ENCODE peak calls at places on chromosomes 6 and 20, in four cellular contexts. P is dorsolateral prefrontal cortex, C is ovary, A is GM13977. Q is an unnamed sample.

GRCh38 chr20:61736751-61737310 is 328.9 kb downstream of the TAF4 start:
- DNase-seq in C (no peak), A (no peak), P (no peak), Q (no peak)

GRCh38 chr20:52244702-52245101 is 53.1 kb upstream of the ZFP64 start:
- DNase-seq in C (no peak), A (no peak), P (no peak), Q (no peak)

GRCh38 chr6:95185874-95186273 is 391.5 kb upstream of the MANEA start:
- DNase-seq in A (no peak), P (no peak), C (no peak), Q (no peak)

GRCh38 chr6:20409427-20409971 is 7.8 kb downstream of the E2F3 start:
- DNase-seq in A (peak), P (no peak), C (no peak), Q (no peak)

GRCh38 chr6:37965964-37966676 is 146.6 kb downstream of the ZFAND3 start:
- DNase-seq in P (no peak), A (no peak), C (no peak), Q (no peak)

GRCh38 chr6:21873562-21873961 is 280.0 kb downstream of the SOX4 start:
- DNase-seq in P (no peak), A (no peak), C (peak), Q (no peak)

GRCh38 chr20:44724423-44725091 is 9.4 kb downstream of the CCN5 start:
- DNase-seq in P (no peak), C (no peak), A (no peak), Q (no peak)

GRCh38 chr20:59603727-59604608 is at the start of gene PHACTR3:
- DNase-seq in A (no peak), C (no peak), P (peak), Q (no peak)

GRCh38 chr6:135180458-135181332 is at the start of gene MYB:
- DNase-seq in C (no peak), A (peak), P (no peak), Q (no peak)

GRCh38 chr6:166078294-166078693 is 89.4 kb downstream of the TBXT start:
- DNase-seq in C (no peak), A (no peak), P (no peak), Q (no peak)

GRCh38 chr6:140071115-140071514 is 696.7 kb upstream of the CITED2 start:
- DNase-seq in P (no peak), C (no peak), A (no peak), Q (no peak)

GRCh38 chr20:34473262-34473883 is 42.8 kb upstream of the DYNLRB1 start:
- DNase-seq in P (peak), C (peak), A (peak), Q (no peak)

GRCh38 chr6:49565855-49566254 is 15.4 kb downstream of the C6orf141 start:
- DNase-seq in A (no peak), C (peak), P (no peak), Q (no peak)

GRCh38 chr6:46325561-46326525 is 155.1 kb upstream of the ENPP5 start:
- DNase-seq in P (peak), A (no peak), C (peak), Q (no peak)

GRCh38 chr20:19944772-19945459 is 72.2 kb upstream of the NAA20 start:
- DNase-seq in P (no peak), C (no peak), A (peak), Q (no peak)

GRCh38 chr20:409697-410559 is 1.8 kb downstream of the RBCK1 start:
- DNase-seq in A (no peak), C (no peak), P (no peak), Q (no peak)

GRCh38 chr6:34912715-34913464 is 23.8 kb downstream of the ANKS1A start:
- DNase-seq in A (peak), C (no peak), P (no peak), Q (no peak)

GRCh38 chr6:43517503-43518357 is 841 bp downstream of the POLR1C start:
- DNase-seq in C (no peak), P (no peak), A (no peak), Q (no peak)

GRCh38 chr6:140602843-140603242 is 1228.4 kb upstream of the CITED2 start:
- DNase-seq in C (no peak), P (no peak), A (no peak), Q (no peak)

GRCh38 chr20:57243480-57244220 is 22.8 kb downstream of the BMP7 start:
- DNase-seq in A (no peak), P (no peak), C (no peak), Q (no peak)

GRCh38 chr6:107647439-107647948 is 157.6 kb downstream of the SOBP start:
- DNase-seq in A (no peak), P (no peak), C (no peak), Q (no peak)

GRCh38 chr20:59600472-59600871 is 3.9 kb upstream of the PHACTR3 start:
- DNase-seq in C (no peak), A (no peak), P (no peak), Q (no peak)

GRCh38 chr6:150667977-150668716 is 68.5 kb downstream of the PLEKHG1 start:
- DNase-seq in A (no peak), P (peak), C (peak), Q (no peak)
- TF ChIP-seq CTCF in A (no peak), P (no peak), C (no peak), Q (peak)

DNA sequence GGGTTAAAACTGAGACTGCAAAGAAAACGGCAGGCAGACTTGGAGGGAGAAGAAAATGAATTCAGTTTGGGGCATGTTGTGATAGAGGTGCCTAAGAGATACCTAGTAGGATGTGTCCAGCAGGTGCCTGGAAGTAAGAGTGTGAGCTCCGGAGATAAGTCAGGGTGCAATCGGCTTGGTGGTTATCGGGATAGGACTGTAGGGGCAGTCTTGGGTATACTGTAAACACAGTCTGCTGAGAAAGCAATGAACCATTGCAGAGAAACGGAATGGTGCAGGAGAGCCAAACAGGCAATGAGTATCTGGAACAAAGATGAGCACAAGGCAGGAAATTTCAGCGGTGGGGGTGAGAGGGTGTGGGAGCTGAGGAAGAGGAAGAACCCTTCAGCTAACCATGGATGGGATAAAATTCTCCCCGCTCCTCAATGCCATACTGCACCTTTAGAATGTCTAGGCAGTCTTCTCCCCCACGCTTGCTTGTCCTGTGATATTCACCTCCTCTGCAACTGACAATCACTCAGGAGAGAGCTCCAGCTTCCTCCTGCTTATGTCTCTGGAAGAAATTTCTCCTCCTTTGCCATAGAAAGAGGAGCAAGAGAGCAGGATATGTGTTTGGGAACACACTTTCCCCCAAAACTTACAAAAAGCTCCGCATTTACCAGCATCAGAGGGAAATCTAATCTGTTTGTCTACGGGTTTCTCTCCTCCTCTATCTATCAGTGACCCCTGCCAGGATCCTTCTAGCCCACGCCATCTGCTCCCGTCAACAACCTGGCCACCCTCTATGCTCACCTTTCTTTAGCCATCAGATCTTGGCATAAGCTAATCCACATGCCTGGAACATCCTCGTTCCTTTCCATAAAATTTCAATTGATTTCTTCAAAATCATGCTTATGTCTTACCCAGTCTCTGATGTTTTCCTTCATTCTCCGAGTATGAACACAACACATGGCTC is 381.7 kb upstream of the JARID2 start:
- DNase-seq in P (no peak), A (no peak), C (no peak), Q (no peak)
- TF ChIP-seq CTCF in P (no peak), A (no peak), C (no peak), Q (peak)

GRCh38 chr6:167907837-167908681 is 81.3 kb downstream of the AFDN start:
- DNase-seq in A (no peak), C (no peak), P (no peak), Q (no peak)
- TF ChIP-seq CTCF in A (peak), C (peak), P (peak), Q (peak)

GRCh38 chr20:1735417-1736089 is 78.0 kb upstream of the SIRPG start:
- DNase-seq in C (no peak), P (no peak), A (no peak), Q (no peak)

GRCh38 chr20:1737134-1737533 is 79.6 kb upstream of the SIRPG start:
- DNase-seq in A (no peak), C (no peak), P (no peak), Q (no peak)

DNA sequence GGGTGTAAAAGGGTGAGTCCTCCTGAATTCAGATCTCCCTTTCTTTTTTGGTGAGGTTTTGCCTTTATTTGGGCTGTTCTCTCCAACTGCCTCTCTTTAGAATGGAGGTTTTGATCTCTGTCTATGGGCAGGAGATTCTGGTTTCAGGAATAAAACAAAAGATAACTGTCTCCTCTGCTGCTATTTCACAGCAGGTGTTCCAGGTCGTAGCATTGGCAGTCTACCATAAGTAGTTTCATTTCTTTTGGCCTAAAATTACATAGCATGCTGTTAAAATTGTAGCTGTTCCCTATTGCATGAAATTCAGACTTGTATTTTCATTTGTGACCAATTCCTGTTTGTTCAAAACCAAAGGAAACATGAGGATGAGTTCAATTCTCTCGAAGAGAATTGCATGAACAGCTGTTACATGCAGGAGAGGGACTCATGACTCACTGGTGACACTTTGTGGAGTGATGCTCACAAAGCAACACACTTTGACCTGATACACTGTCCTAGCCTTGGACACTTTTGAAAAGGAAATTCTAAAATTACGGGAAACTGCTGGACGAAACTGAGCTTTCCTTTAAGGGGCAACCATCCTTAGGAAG is 76.8 kb upstream of the SIRPG start:
- DNase-seq in C (no peak), A (peak), P (no peak), Q (no peak)
- TF ChIP-seq CTCF in C (no peak), A (peak), P (no peak), Q (peak)

DNA sequence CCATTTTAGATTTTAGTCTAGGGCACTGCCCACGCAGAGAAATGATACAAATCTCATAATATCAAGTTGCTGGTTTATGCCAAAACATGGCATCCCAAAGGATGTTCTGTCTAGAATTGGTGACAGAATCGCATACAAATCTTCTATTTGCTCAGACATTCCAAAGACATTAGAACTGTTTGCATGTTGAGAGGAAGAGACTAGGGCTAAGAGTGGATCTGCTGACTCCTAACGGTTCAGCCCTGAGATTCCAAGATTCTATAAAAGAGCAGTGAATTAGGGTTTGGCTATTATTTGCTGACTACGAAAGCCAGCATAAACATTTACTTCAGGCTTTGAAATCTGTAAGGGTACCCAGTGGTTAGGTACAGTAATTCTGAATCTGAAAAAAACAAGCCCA is 3.6 kb downstream of the EPB41L2 start:
- DNase-seq in P (no peak), C (no peak), A (no peak), Q (no peak)
- TF ChIP-seq CTCF in P (no peak), C (no peak), A (no peak), Q (peak)

DNA sequence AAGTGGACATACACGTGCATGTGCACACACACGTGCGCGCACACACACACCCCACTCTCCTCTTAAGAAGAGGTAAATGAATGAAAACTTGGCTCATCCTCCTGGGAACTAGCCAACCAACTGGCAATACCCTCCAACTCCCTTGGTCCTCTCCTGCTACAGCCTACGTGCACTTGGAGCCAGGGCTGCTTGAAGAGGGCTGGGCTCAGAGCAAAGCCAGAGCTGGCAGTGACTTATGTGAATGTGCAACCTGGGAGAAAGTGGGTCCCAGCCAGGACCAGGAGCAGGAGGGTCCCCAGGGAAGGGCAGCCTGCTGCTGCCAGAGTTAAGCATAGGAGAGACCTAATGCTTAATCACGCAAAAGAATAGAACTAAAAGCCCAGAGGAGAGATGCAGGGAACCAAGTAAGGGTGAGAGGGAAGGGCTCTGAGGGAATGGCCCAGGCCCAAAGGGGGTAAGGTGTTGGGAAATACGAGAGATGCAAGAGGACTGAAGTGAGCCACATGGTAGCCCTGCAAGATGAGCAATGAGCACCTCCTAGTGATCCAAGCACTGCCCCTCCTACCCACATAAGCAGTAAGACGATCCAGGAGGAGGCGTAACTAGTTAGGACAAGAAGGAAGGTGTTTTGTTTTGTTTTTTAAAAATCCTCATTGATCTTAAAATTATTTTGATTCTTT is 24.7 kb downstream of the TRAF3IP2 start:
- DNase-seq in P (no peak), A (no peak), C (no peak), Q (no peak)
- TF ChIP-seq CTCF in P (no peak), A (no peak), C (no peak), Q (no peak)

GRCh38 chr20:31257364-31257763 is at the start of gene DEFB115:
- DNase-seq in C (no peak), A (no peak), P (no peak), Q (no peak)

GRCh38 chr20:31256959-31257358 is 505 bp upstream of the DEFB115 start:
- DNase-seq in P (no peak), A (no peak), C (no peak), Q (no peak)

GRCh38 chr20:31260326-31260932 is 3.0 kb downstream of the DEFB115 start:
- DNase-seq in A (no peak), C (no peak), P (no peak), Q (no peak)
- TF ChIP-seq CTCF in A (peak), C (no peak), P (no peak), Q (no peak)

DNA sequence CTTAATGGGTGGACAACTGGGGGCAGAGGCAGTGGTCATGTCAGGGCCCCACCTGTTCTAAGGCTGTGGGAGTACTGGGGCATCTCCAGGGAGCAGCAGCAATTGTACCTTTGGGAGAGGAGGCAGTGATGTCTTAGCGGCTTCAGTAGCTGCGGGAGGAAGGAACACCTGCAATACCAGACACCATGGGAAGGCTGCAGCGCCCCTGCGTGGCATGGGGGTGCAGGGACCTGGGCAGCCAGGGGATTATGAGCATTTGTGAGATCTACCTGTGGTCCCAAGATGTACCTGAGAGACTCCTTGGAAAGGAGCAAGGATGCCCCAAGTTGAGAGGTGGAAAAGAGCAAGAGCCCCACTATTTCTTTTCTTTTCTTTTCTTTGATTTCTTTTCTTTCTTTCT is 112.1 kb upstream of the GPR6 start:
- DNase-seq in P (no peak), A (no peak), C (no peak), Q (no peak)
- TF ChIP-seq CTCF in P (no peak), A (peak), C (no peak), Q (no peak)